ENCODE peak calls at places on chromosomes 12 and 14, in four cellular contexts. E is left ventricle myocardium inferior, Y is A549, X is fibroblast of lung. O is an unnamed sample.

GRCh38 chr12:87687362-87687761 is 341.8 kb downstream of the C12orf50 start:
- DNase-seq in E (no peak), Y (peak; percentile 50), X (peak; percentile 13), O (peak; percentile 3)

GRCh38 chr14:78455896-78456435 is 285.8 kb downstream of the NRXN3 start:
- DNase-seq in E (no peak), Y (no peak), X (no peak), O (no peak)

GRCh38 chr12:49340095-49340870 is 3.3 kb upstream of the C1QL4 start:
- DNase-seq in E (no peak), Y (no peak), X (no peak), O (no peak)

GRCh38 chr14:52008136-52008535 is 18.8 kb downstream of the RTRAF start:
- DNase-seq in E (no peak), Y (no peak), X (no peak), O (no peak)

GRCh38 chr12:52435659-52435999 is 1.5 kb upstream of the KRT75 start:
- DNase-seq in E (no peak), Y (no peak), X (no peak), O (no peak)

GRCh38 chr12:131793623-131794022 is 34.6 kb upstream of the MMP17 start:
- DNase-seq in E (no peak), Y (no peak), X (no peak), O (peak; percentile 76)

GRCh38 chr12:82300611-82301010 is 57.6 kb downstream of the CCDC59 start:
- DNase-seq in E (no peak), Y (no peak), X (no peak), O (no peak)

GRCh38 chr12:82413994-82414393 is 55.7 kb downstream of the METTL25 start:
- DNase-seq in E (no peak), Y (no peak), X (peak; percentile 42), O (no peak)

GRCh38 chr12:8951744-8952143 is 2.3 kb upstream of the M6PR start:
- DNase-seq in E (no peak), Y (no peak), X (no peak), O (no peak)

GRCh38 chr12:107223816-107224215 is 130.5 kb upstream of the CRY1 start:
- DNase-seq in E (no peak), Y (peak; percentile 12), X (no peak), O (peak; percentile 67)

GRCh38 chr14:34874386-34875030 is 652 bp downstream of the BAZ1A start:
- DNase-seq in E (peak; percentile 51), Y (peak; percentile 68), X (peak; percentile 60), O (peak; percentile 65)

GRCh38 chr12:85322715-85323114 is 42.7 kb downstream of the ALX1 start:
- DNase-seq in E (no peak), Y (no peak), X (peak; percentile 8), O (peak; percentile 41)

GRCh38 chr12:62817556-62818271 is 117.2 kb downstream of the PPM1H start:
- DNase-seq in E (no peak), Y (no peak), X (peak; percentile 40), O (peak; percentile 71)

GRCh38 chr12:105226219-105226618 is 9.8 kb downstream of the APPL2 start:
- DNase-seq in E (peak; percentile 50), Y (no peak), X (peak; percentile 94), O (peak; percentile 89)

GRCh38 chr14:33998263-33998662 is 47.4 kb upstream of the EGLN3 start:
- DNase-seq in E (no peak), Y (no peak), X (no peak), O (no peak)

GRCh38 chr14:58637391-58638230 is at the start of gene DACT1:
- DNase-seq in E (peak; percentile 76), Y (peak; percentile 35), X (peak; percentile 86), O (peak; percentile 88)

GRCh38 chr12:109296431-109296830 is 12.7 kb downstream of the FOXN4 start:
- DNase-seq in E (no peak), Y (no peak), X (no peak), O (no peak)

GRCh38 chr12:26109343-26109841 is 15.4 kb downstream of the BHLHE41 start:
- DNase-seq in E (peak; percentile 18), Y (no peak), X (peak; percentile 90), O (peak; percentile 36)

GRCh38 chr12:90896164-90896563 is 58.8 kb downstream of the CCER1 start:
- DNase-seq in E (no peak), Y (no peak), X (peak; percentile 56), O (peak; percentile 45)

GRCh38 chr12:52285172-52285745 is 6.1 kb downstream of the KRT81 start:
- DNase-seq in E (no peak), Y (peak; percentile 84), X (no peak), O (peak; percentile 14)

GRCh38 chr12:124392991-124393790 is 98.3 kb downstream of the RFLNA start:
- DNase-seq in E (peak; percentile 94), Y (peak; percentile 89), X (peak; percentile 92), O (peak; percentile 93)

GRCh38 chr12:124393831-124394230 is 98.9 kb downstream of the RFLNA start:
- DNase-seq in E (no peak), Y (no peak), X (no peak), O (no peak)

GRCh38 chr12:124390442-124391116 is 95.7 kb downstream of the RFLNA start:
- DNase-seq in E (peak; percentile 66), Y (peak; percentile 78), X (peak; percentile 74), O (peak; percentile 84)

GRCh38 chr12:124391340-124392261 is 96.7 kb downstream of the RFLNA start:
- DNase-seq in E (peak; percentile 69), Y (peak; percentile 64), X (no peak), O (peak; percentile 65)

DNA sequence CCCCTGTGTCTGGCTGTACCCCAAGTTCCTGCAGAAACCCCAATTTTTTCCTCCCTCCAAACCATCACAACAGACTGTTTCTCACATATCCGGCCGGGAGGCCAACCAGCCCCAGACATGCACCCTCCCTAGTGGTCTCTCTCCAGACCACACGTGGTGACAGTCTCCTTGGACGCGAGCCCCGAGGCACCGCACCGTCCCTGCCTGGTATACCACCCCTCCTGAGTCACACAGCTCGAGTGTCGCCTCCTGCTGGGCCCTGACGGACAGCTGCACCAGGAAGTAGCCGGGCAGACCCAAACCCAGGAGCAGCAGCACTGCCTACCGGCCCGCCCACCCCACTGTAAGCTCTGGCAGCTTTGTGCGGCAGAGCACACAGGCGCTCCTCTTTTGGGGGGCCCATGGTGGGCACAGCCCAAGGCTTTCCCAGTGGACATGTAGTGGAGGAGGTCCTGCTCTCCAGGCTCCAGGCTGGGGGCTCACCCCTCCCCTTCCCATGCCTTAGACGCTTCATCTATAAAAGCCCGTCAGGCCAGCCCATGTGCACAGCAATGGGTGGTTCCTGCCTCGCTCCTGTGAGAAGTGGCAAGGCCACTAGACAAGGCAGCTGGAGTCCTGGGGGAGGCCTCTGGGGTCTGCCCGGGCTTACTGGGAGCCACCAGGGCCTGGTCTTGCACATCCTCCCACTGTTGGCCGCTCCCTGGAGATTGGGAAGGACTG is 97.5 kb downstream of the RFLNA start:
- DNase-seq in E (no peak), Y (peak; percentile 92), X (peak; percentile 51), O (peak; percentile 56)
- TF ChIP-seq CTCF in E (peak; percentile 19), Y (peak; percentile 55), X (peak; percentile 36), O (no peak)

GRCh38 chr12:127926004-127926403 is 341.0 kb upstream of the TMEM132C start:
- DNase-seq in E (no peak), Y (peak; percentile 6), X (no peak), O (peak; percentile 68)
- TF ChIP-seq CTCF in E (peak; percentile 71), Y (no peak), X (no peak), O (peak; percentile 64)

GRCh38 chr14:44149597-44149996 is 357.5 kb downstream of the FSCB start:
- DNase-seq in E (no peak), Y (peak; percentile 52), X (peak; percentile 13), O (peak; percentile 10)
- TF ChIP-seq CTCF in E (no peak), Y (peak; percentile 13), X (peak; percentile 41), O (peak; percentile 36)

GRCh38 chr14:61837336-61838229 is 75.4 kb downstream of the SNAPC1 start:
- DNase-seq in E (peak; percentile 69), Y (peak; percentile 83), X (peak; percentile 81), O (peak; percentile 80)
- TF ChIP-seq CTCF in E (peak; percentile 96), Y (peak; percentile 96), X (peak; percentile 96), O (peak; percentile 97)

DNA sequence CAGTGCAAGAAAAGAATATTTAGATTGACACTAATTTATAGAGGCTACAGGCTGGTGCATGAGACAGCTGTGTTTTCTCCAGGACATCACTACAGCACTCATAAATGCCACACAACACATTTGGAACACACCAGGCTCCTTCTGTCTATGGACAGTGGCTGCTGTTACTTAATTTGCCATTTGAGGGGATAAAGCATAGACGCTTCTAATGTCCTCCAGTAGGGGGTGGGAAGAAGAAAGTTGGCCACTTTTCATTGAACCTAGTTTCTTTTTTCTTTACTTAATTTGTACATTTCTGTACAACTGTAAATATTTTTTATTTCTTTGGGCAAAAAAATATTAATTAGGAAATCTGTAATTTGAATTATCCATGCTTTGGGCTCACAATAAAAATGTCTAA is 12.4 kb upstream of the RTN1 start:
- DNase-seq in E (no peak), Y (no peak), X (no peak), O (no peak)
- TF ChIP-seq CTCF in E (no peak), Y (no peak), X (peak; percentile 39), O (peak; percentile 41)

GRCh38 chr12:70576341-70577282 is 60.6 kb downstream of the PTPRB start:
- DNase-seq in E (no peak), Y (peak; percentile 75), X (peak; percentile 87), O (peak; percentile 83)
- TF ChIP-seq CTCF in E (peak; percentile 84), Y (peak; percentile 90), X (peak; percentile 78), O (peak; percentile 83)

GRCh38 chr12:103314786-103315185 is 181.0 kb downstream of the C12orf42 start:
- DNase-seq in E (no peak), Y (no peak), X (no peak), O (no peak)

GRCh38 chr12:103313894-103314293 is 181.9 kb downstream of the C12orf42 start:
- DNase-seq in E (no peak), Y (no peak), X (no peak), O (no peak)

GRCh38 chr12:103308396-103308795 is 187.4 kb downstream of the C12orf42 start:
- DNase-seq in E (no peak), Y (no peak), X (no peak), O (no peak)

GRCh38 chr12:103310871-103311270 is 184.9 kb downstream of the C12orf42 start:
- DNase-seq in E (no peak), Y (no peak), X (no peak), O (no peak)

GRCh38 chr12:103312742-103313354 is 182.9 kb downstream of the C12orf42 start:
- DNase-seq in E (no peak), Y (no peak), X (no peak), O (no peak)
- TF ChIP-seq CTCF in E (no peak), Y (no peak), X (no peak), O (no peak)